ENCODE peak calls at places on chromosomes 16 and 17, in five cellular contexts. N is fibroblast of lung, K is ascending aorta, J is mucosa of descending colon, O is body of pancreas. L is an unnamed sample.

GRCh38 chr16:4378202-4378666 is 6.6 kb downstream of the VASN start:
- DNase-seq in N (no peak), K (peak; percentile 88), J (no peak), O (peak; percentile 19), L (no peak)

GRCh38 chr17:56896217-56896967 is 17.5 kb downstream of the TRIM25 start:
- DNase-seq in N (no peak), K (no peak), J (no peak), O (no peak), L (no peak)

GRCh38 chr17:29078183-29079045 is 35.5 kb downstream of the PIPOX start:
- DNase-seq in N (peak; percentile 43), K (no peak), J (no peak), O (no peak), L (peak; percentile 32)

GRCh38 chr16:65406933-65407332 is 285.1 kb upstream of the CDH11 start:
- DNase-seq in N (no peak), K (no peak), J (no peak), O (no peak), L (no peak)

GRCh38 chr16:2022723-2023097 is 3.1 kb downstream of the NPW start:
- DNase-seq in N (peak; percentile 68), K (no peak), J (no peak), O (peak; percentile 59), L (no peak)

GRCh38 chr16:58451263-58451662 is 48.7 kb upstream of the NDRG4 start:
- DNase-seq in N (no peak), K (no peak), J (no peak), O (no peak), L (peak; percentile 71)

GRCh38 chr16:80120899-80121521 is 419.8 kb upstream of the DYNLRB2 start:
- DNase-seq in N (no peak), K (no peak), J (no peak), O (no peak), L (no peak)

GRCh38 chr17:77064608-77065007 is 76.2 kb upstream of the SEC14L1 start:
- DNase-seq in N (no peak), K (no peak), J (no peak), O (no peak), L (no peak)

GRCh38 chr16:89546781-89547180 is 13.7 kb upstream of the RPL13 start:
- DNase-seq in N (no peak), K (no peak), J (no peak), O (no peak), L (no peak)

GRCh38 chr17:73952136-73952497 is 251.4 kb upstream of the RPL38 start:
- DNase-seq in N (no peak), K (no peak), J (no peak), O (no peak), L (no peak)

GRCh38 chr16:78310990-78311561 is 211.6 kb downstream of the WWOX start:
- DNase-seq in N (peak; percentile 61), K (no peak), J (no peak), O (no peak), L (no peak)

GRCh38 chr16:10859650-10860049 is 17.4 kb upstream of the CIITA start:
- DNase-seq in N (no peak), K (no peak), J (no peak), O (no peak), L (no peak)

GRCh38 chr16:56357291-56357764 is 68.0 kb downstream of the AMFR start:
- DNase-seq in N (peak; percentile 81), K (peak; percentile 63), J (peak; percentile 19), O (peak; percentile 19), L (peak; percentile 14)

GRCh38 chr17:17206149-17206912 is at the start of gene PLD6:
- DNase-seq in N (peak; percentile 52), K (peak; percentile 85), J (peak; percentile 94), O (peak; percentile 92), L (peak; percentile 93)

GRCh38 chr17:79754359-79754758 is 23.6 kb upstream of the CBX2 start:
- DNase-seq in N (no peak), K (no peak), J (no peak), O (no peak), L (no peak)

GRCh38 chr16:47574091-47575054 is 113.2 kb downstream of the PHKB start:
- DNase-seq in N (peak; percentile 79), K (no peak), J (no peak), O (no peak), L (no peak)

GRCh38 chr16:28320741-28321140 is 28.4 kb downstream of the SBK1 start:
- DNase-seq in N (no peak), K (no peak), J (no peak), O (no peak), L (no peak)

GRCh38 chr16:67547423-67548264 is 14.7 kb upstream of the CTCF start:
- DNase-seq in N (no peak), K (no peak), J (peak; percentile 49), O (peak; percentile 23), L (no peak)

GRCh38 chr17:57903961-57904360 is 51.3 kb downstream of the CUEDC1 start:
- DNase-seq in N (no peak), K (no peak), J (no peak), O (no peak), L (no peak)

GRCh38 chr16:68548947-68549346 is 9.9 kb downstream of the ZFP90 start:
- DNase-seq in N (peak; percentile 16), K (no peak), J (no peak), O (no peak), L (no peak)

GRCh38 chr16:60811051-60811608 is 1225.1 kb downstream of the CDH8 start:
- DNase-seq in N (peak; percentile 43), K (no peak), J (no peak), O (no peak), L (no peak)

GRCh38 chr17:4499431-4500187 is 928 bp downstream of the SPNS2 start:
- DNase-seq in N (no peak), K (no peak), J (peak; percentile 46), O (no peak), L (no peak)

GRCh38 chr17:76124582-76125390 is 16.3 kb downstream of the FOXJ1 start:
- DNase-seq in N (no peak), K (no peak), J (no peak), O (no peak), L (no peak)

GRCh38 chr16:85376292-85377095 is 236.6 kb upstream of the GSE1 start:
- DNase-seq in N (peak; percentile 34), K (peak; percentile 79), J (peak; percentile 78), O (peak; percentile 83), L (peak; percentile 61)

GRCh38 chr17:63116967-63117366 is 150.9 kb downstream of the TANC2 start:
- DNase-seq in N (peak; percentile 91), K (no peak), J (no peak), O (peak; percentile 49), L (no peak)

GRCh38 chr17:82979718-82980117 is 99.7 kb upstream of the METRNL start:
- DNase-seq in N (no peak), K (no peak), J (no peak), O (no peak), L (no peak)

GRCh38 chr16:14339694-14340093 is 268.6 kb downstream of the MRTFB start:
- DNase-seq in N (no peak), K (no peak), J (no peak), O (no peak), L (no peak)

GRCh38 chr16:2156025-2156848 is 655 bp downstream of the TRAF7 start:
- DNase-seq in N (peak; percentile 80), K (no peak), J (peak; percentile 66), O (no peak), L (no peak)

GRCh38 chr17:40963838-40964237 is 2.9 kb downstream of the KRT39 start:
- DNase-seq in N (no peak), K (no peak), J (no peak), O (no peak), L (no peak)
- TF ChIP-seq CTCF in N (peak; percentile 80), K (peak; percentile 34), J (peak; percentile 50), O (peak; percentile 46), L (peak; percentile 51)

GRCh38 chr17:35666070-35666469 is 65.4 kb upstream of the RASL10B start:
- DNase-seq in N (no peak), K (no peak), J (no peak), O (no peak), L (no peak)

GRCh38 chr17:35665662-35666061 is 65.8 kb upstream of the RASL10B start:
- DNase-seq in N (no peak), K (no peak), J (no peak), O (no peak), L (no peak)

GRCh38 chr17:35655303-35655702 is 68.2 kb downstream of the AP2B1 start:
- DNase-seq in N (no peak), K (no peak), J (no peak), O (no peak), L (no peak)

GRCh38 chr17:35664685-35665084 is 66.8 kb upstream of the RASL10B start:
- DNase-seq in N (no peak), K (no peak), J (no peak), O (no peak), L (no peak)

GRCh38 chr17:35660902-35661301 is 70.5 kb upstream of the RASL10B start:
- DNase-seq in N (no peak), K (no peak), J (no peak), O (no peak), L (no peak)
- TF ChIP-seq CTCF in N (no peak), K (peak; percentile 17), J (no peak), O (no peak), L (no peak)

GRCh38 chr17:19867654-19868395 is at the start of gene ULK2:
- DNase-seq in N (peak; percentile 84), K (peak; percentile 71), J (peak; percentile 76), O (peak; percentile 64), L (peak; percentile 63)
- TF ChIP-seq CTCF in N (no peak), K (no peak), J (no peak), O (no peak), L (no peak)

DNA sequence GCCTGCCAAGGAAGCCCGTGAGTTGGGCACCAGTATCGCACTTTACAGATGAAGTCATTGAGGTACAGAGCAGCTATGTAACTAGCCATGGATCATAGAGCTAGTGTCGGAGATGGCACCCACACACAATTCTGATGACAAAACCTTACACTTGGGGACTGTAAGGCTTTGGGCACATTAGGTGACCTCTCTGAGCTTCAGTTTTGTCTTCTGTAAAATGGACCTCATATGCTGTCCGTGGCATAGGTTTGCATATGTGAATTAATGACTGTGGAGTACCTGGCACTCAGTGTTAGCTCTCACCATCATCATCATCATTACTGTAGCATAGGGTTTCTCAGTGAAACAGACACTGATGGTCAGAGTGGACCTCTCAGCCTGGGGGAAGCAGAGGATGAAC is 50.3 kb downstream of the CMIP start:
- DNase-seq in N (no peak), K (no peak), J (no peak), O (no peak), L (no peak)
- TF ChIP-seq CTCF in N (no peak), K (no peak), J (no peak), O (no peak), L (no peak)

GRCh38 chr17:21129023-21129681 is 2.4 kb downstream of the DHRS7B start:
- DNase-seq in N (peak; percentile 34), K (no peak), J (no peak), O (peak; percentile 20), L (peak; percentile 44)
- TF ChIP-seq CTCF in N (peak; percentile 58), K (peak; percentile 57), J (no peak), O (peak; percentile 43), L (peak; percentile 42)

GRCh38 chr17:70100983-70101382 is 26.0 kb downstream of the KCNJ16 start:
- DNase-seq in N (no peak), K (no peak), J (no peak), O (no peak), L (no peak)
- TF ChIP-seq CTCF in N (peak; percentile 13), K (no peak), J (no peak), O (peak; percentile 7), L (no peak)

L was measured in adrenal gland.